ENCODE peak calls at places on chromosomes 4 and X, in five cellular contexts. B is fibroblast of the aortic adventitia, M is WERI-Rb-1, S is choroid plexus epithelial cell, H is RWPE1. I is an unnamed sample.
A peak's percentile ranks its signal among the peaks of the same experiment; 100 is the strongest.

GRCh38 chr4:115110191-115111166 is 2.9 kb downstream of the NDST4 start:
- DNase-seq in B (no peak), M (no peak), S (peak; percentile 46), H (no peak), I (no peak)

GRCh38 chrX:119698835-119699234 is 5.9 kb upstream of the SEPTIN6 start:
- DNase-seq in B (peak; percentile 81), M (no peak), S (peak; percentile 86), H (peak; percentile 48), I (peak; percentile 73)

GRCh38 chrX:53223068-53223693 is 1.8 kb downstream of the KDM5C start:
- DNase-seq in B (peak; percentile 8), M (no peak), S (no peak), H (no peak), I (peak; percentile 8)

GRCh38 chrX:107716816-107717700 is 58.5 kb downstream of the TSC22D3 start:
- DNase-seq in B (peak; percentile 75), M (peak; percentile 52), S (peak; percentile 93), H (peak; percentile 61), I (peak; percentile 89)

GRCh38 chr4:36285784-36286480 is 4.5 kb downstream of the DTHD1 start:
- DNase-seq in B (no peak), M (no peak), S (no peak), H (no peak), I (no peak)

GRCh38 chr4:162245051-162245450 is 81.3 kb upstream of the FSTL5 start:
- DNase-seq in B (no peak), M (no peak), S (no peak), H (no peak), I (no peak)

GRCh38 chrX:40057405-40057804 is 40.4 kb downstream of the BCOR start:
- DNase-seq in B (no peak), M (no peak), S (no peak), H (no peak), I (no peak)

GRCh38 chrX:23246001-23246400 is 88.6 kb upstream of the PTCHD1 start:
- DNase-seq in B (peak; percentile 55), M (no peak), S (peak; percentile 13), H (no peak), I (no peak)

GRCh38 chrX:73400136-73400748 is 46.6 kb upstream of the CDX4 start:
- DNase-seq in B (no peak), M (no peak), S (no peak), H (no peak), I (no peak)

GRCh38 chr4:153486281-153487151 is 20.4 kb downstream of the TMEM131L start:
- DNase-seq in B (peak; percentile 83), M (no peak), S (peak; percentile 89), H (peak; percentile 93), I (peak; percentile 74)

GRCh38 chrX:136310411-136310810 is 9.6 kb downstream of the ADGRG4 start:
- DNase-seq in B (peak; percentile 2), M (no peak), S (peak; percentile 47), H (peak; percentile 55), I (peak; percentile 40)

GRCh38 chr4:675980-676870 is 1.9 kb downstream of the MYL5 start:
- DNase-seq in B (no peak), M (peak; percentile 59), S (no peak), H (no peak), I (no peak)

GRCh38 chr4:41142946-41143720 is 71.2 kb downstream of the APBB2 start:
- DNase-seq in B (peak; percentile 97), M (no peak), S (peak; percentile 97), H (peak; percentile 78), I (peak; percentile 96)

GRCh38 chr4:1177274-1178141 is 5.1 kb upstream of the SPON2 start:
- DNase-seq in B (no peak), M (peak; percentile 53), S (no peak), H (peak; percentile 51), I (peak; percentile 70)

GRCh38 chr4:55635760-55636621 is at the start of gene NMU:
- DNase-seq in B (no peak), M (peak; percentile 71), S (no peak), H (peak; percentile 56), I (peak; percentile 14)

GRCh38 chrX:21885568-21885967 is 29.8 kb downstream of the YY2 start:
- DNase-seq in B (peak; percentile 45), M (no peak), S (peak; percentile 84), H (no peak), I (no peak)

GRCh38 chr4:13537011-13537831 is 7.1 kb downstream of the NKX3-2 start:
- DNase-seq in B (no peak), M (no peak), S (no peak), H (no peak), I (no peak)

GRCh38 chr4:82900016-82900334 is 560 bp upstream of the THAP9 start:
- DNase-seq in B (no peak), M (no peak), S (peak; percentile 55), H (no peak), I (no peak)

GRCh38 chr4:110508827-110509446 is 33.0 kb downstream of the ENPEP start:
- DNase-seq in B (peak; percentile 68), M (no peak), S (peak; percentile 80), H (peak; percentile 15), I (peak; percentile 59)

GRCh38 chr4:96407651-96408342 is 567.9 kb downstream of the PDHA2 start:
- DNase-seq in B (no peak), M (no peak), S (peak; percentile 44), H (no peak), I (no peak)

GRCh38 chrX:16023790-16024734 is 99.3 kb upstream of the GRPR start:
- DNase-seq in B (peak; percentile 5), M (no peak), S (peak; percentile 11), H (peak; percentile 29), I (peak; percentile 72)

GRCh38 chrX:140733766-140734342 is 24.3 kb downstream of the LINC00632 start:
- DNase-seq in B (peak; percentile 63), M (peak; percentile 12), S (peak; percentile 63), H (peak; percentile 20), I (peak; percentile 68)

GRCh38 chrX:44344194-44344593 is 722 bp upstream of the EFHC2 start:
- DNase-seq in B (no peak), M (no peak), S (no peak), H (no peak), I (no peak)

GRCh38 chrX:47723689-47724088 is 64.7 kb upstream of the UXT start:
- DNase-seq in B (no peak), M (peak; percentile 23), S (no peak), H (no peak), I (no peak)

GRCh38 chr4:16411691-16412090 is 185.4 kb upstream of the TAPT1 start:
- DNase-seq in B (no peak), M (no peak), S (no peak), H (no peak), I (no peak)

DNA sequence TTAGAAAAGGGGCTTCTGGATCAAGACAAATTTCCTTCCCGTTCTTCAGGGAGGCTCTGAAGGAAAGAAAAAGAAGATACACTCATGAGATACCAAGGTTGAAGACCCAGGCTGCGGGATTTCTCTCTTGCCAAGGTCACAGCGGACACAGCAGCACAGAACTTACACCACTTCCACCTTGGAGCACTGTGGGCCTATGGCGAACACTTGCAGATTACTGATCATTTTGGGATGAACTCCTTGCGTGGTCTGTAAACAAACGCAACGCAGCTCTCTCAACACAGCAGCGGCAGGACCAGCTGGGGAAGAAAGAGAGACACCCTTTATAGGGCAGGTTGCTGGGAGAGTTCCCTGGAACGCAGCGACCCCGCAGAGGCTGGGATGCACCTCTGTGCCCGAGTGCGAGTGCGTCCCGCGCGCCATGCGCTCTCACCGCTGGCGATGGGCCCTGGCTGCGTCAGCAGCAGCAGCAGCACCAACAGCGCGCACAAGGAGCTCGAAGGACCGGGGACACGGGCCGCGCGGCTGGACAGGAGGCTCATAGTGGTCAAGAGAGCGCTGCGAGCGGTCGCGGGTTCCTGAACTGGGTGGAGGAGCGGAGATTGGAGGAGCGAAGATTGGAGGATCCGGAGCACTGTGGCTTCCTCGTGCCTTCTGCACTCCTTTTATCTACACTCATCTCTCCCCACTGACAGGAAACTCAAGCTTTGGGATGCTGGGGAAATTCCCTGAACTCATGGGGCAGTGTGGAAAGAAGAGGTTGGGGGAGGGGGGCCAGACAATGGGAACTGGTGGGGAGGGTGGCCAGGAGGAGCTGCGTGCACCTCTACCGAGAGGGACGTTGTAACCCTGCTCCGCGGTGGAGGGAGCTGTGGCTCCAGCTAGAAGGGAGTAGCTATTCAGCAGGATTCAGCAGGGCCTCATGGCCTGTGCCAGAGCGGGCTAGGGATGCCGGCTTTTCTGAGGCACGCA is at the start of gene CXCL5:
- DNase-seq in B (peak; percentile 69), M (peak; percentile 60), S (peak; percentile 75), H (no peak), I (peak; percentile 66)
- TF ChIP-seq CTCF in B (peak; percentile 44), M (peak; percentile 23), S (peak; percentile 50), H (no peak), I (no peak)

DNA sequence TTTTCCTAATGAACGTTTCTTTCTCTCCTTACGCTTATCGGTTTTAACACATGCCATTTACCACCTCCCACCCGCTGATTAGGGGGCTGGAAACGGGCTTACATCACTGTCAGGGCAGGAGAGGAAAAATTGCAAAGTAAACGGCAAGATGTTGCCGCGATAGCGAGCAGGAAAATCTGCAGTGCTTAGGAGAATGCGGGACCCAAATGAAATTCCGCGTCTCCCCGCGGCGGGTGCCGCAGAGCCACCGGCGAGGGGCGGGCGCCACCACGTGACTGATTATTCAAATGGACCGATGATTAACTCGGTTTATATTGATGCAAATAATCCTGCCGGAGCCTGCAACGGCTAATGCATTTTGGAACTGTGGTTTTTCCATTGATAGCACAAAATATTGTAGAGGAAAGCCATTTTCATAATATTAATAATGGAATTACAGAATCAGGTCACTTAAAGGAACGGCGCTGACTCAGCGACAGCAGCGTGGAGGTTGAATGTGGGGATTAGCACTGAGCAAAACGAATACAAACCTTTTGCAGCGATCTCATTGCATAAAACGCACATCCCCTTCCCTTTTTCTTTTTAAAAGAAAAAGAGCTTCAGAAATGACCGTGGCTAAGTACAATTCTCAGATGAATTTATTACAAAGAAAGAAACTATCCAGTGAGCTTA is 224.2 kb downstream of the STIM2 start:
- DNase-seq in B (peak; percentile 9), M (peak; percentile 76), S (peak; percentile 19), H (peak; percentile 56), I (peak; percentile 21)
- TF ChIP-seq CTCF in B (no peak), M (peak; percentile 31), S (no peak), H (no peak), I (no peak)

GRCh38 chrX:110420771-110421498 is 62.3 kb downstream of the RTL9 start:
- DNase-seq in B (no peak), M (no peak), S (peak; percentile 12), H (no peak), I (peak; percentile 31)
- TF ChIP-seq CTCF in B (peak; percentile 25), M (peak; percentile 31), S (peak; percentile 31), H (no peak), I (peak; percentile 31)

GRCh38 chr4:80072607-80073361 is at the start of gene ANTXR2:
- DNase-seq in B (peak; percentile 98), M (peak; percentile 90), S (peak; percentile 95), H (peak; percentile 79), I (peak; percentile 98)
- TF ChIP-seq CTCF in B (no peak), M (peak; percentile 26), S (no peak), H (no peak), I (no peak)

GRCh38 chrX:32592786-32593185 is 618.6 kb downstream of the DMD start:
- DNase-seq in B (no peak), M (no peak), S (no peak), H (no peak), I (no peak)
- TF ChIP-seq CTCF in B (no peak), M (no peak), S (no peak), H (no peak), I (no peak)

DNA sequence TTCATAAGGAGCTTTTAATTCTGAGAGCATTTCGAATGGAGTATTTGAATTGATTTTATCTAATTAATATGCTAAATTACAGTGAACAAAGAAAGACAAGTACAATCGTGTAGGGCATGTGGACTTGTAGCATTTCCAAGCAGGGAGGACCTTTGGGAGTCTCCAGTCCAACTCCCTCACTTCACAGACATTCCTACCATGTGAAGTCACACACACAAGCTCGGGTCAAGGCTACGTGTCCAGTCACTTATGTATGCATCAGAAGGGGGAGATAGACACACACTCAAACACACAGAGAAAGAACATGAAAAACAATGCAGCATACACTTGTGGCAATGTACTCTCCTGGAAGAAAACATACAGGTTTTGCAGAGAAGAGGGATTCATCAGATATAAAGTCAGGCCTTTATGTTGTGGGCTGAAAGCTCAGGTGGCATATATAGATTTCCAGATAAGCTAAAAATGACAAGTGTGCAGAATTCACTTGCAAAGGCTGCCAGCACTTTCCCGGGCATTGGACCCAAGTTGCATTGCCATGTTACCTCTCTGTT is 136.1 kb upstream of the MID1 start:
- DNase-seq in B (peak; percentile 88), M (no peak), S (peak; percentile 85), H (peak; percentile 55), I (peak; percentile 87)
- TF ChIP-seq CTCF in B (no peak), M (no peak), S (peak; percentile 5), H (no peak), I (peak; percentile 8)